ENCODE peak calls at places on chromosomes 12 and 14, in seven cellular contexts. K is SK-N-SH, J is upper lobe of left lung, Y is stomach, G is tibial nerve, B is A549, V is GM12878. Q is an unnamed sample.

GRCh38 chr14:50768693-50769092 is 62.3 kb downstream of the NIN start:
- DNase-seq in K (no peak), J (no peak), Y (no peak), G (no peak), V (no peak), B (no peak), Q (no peak)

GRCh38 chr12:47805417-47805816 is 14.3 kb downstream of the HDAC7 start:
- DNase-seq in J (no peak), G (no peak), V (no peak), K (no peak), B (no peak), Y (no peak), Q (no peak)

GRCh38 chr14:81366259-81366658 is 33.9 kb downstream of the STON2 start:
- DNase-seq in V (no peak), Y (peak; percentile 29), J (no peak), G (no peak), K (no peak), B (peak; percentile 7), Q (no peak)

GRCh38 chr14:75254901-75255300 is 23.7 kb upstream of the FOS start:
- DNase-seq in J (no peak), G (no peak), V (no peak), B (no peak), Y (no peak), K (no peak), Q (no peak)

GRCh38 chr12:116096874-116097273 is 180.6 kb downstream of the MED13L start:
- DNase-seq in J (no peak), K (no peak), Y (no peak), G (no peak), V (no peak), B (no peak), Q (no peak)

GRCh38 chr12:71782007-71782406 is 27.3 kb downstream of the RAB21 start:
- DNase-seq in Y (no peak), B (no peak), K (no peak), V (no peak), J (no peak), G (no peak), Q (no peak)

GRCh38 chr14:22780105-22780679 is 13.7 kb downstream of the OXA1L start:
- DNase-seq in J (no peak), Y (no peak), G (no peak), B (no peak), V (no peak), K (no peak), Q (no peak)

GRCh38 chr14:74140374-74140850 is 55.7 kb downstream of the LIN52 start:
- DNase-seq in G (peak; percentile 58), Y (no peak), B (no peak), K (peak; percentile 60), V (no peak), J (peak; percentile 20), Q (no peak)

GRCh38 chr12:120962487-120963054 is 15.8 kb upstream of the HNF1A start:
- DNase-seq in Y (no peak), K (no peak), V (no peak), J (no peak), B (no peak), G (no peak), Q (no peak)

GRCh38 chr12:20370001-20370381 is 1.7 kb downstream of the PDE3A start:
- DNase-seq in B (peak; percentile 6), G (no peak), J (no peak), V (no peak), K (peak; percentile 31), Y (no peak), Q (peak; percentile 52)

GRCh38 chr12:54571166-54571856 is 17.1 kb downstream of the PPP1R1A start:
- DNase-seq in V (no peak), K (no peak), Y (no peak), B (no peak), J (no peak), G (no peak), Q (no peak)

GRCh38 chr12:114241973-114242434 is 163.9 kb downstream of the TBX5 start:
- DNase-seq in V (peak; percentile 8), K (no peak), Y (no peak), G (no peak), B (no peak), J (no peak), Q (no peak)

GRCh38 chr12:104648746-104649145 is 192.0 kb downstream of the CHST11 start:
- DNase-seq in Y (no peak), B (no peak), K (peak; percentile 39), J (no peak), G (no peak), V (no peak), Q (no peak)

GRCh38 chr12:68418137-68418460 is 85.9 kb upstream of the MDM1 start:
- DNase-seq in V (no peak), Y (no peak), B (no peak), K (no peak), J (no peak), G (no peak), Q (no peak)

GRCh38 chr14:49250109-49250508 is 336.1 kb downstream of the RPS29 start:
- DNase-seq in Y (no peak), B (no peak), J (no peak), K (no peak), V (no peak), G (no peak), Q (no peak)

GRCh38 chr14:21711360-21711961 is 37.8 kb upstream of the OR4E1 start:
- DNase-seq in K (peak; percentile 34), Y (no peak), B (peak; percentile 36), G (no peak), J (no peak), V (no peak), Q (no peak)

GRCh38 chr12:77855548-77855947 is 24.9 kb downstream of the NAV3 start:
- DNase-seq in G (no peak), J (no peak), B (no peak), K (peak; percentile 1), V (no peak), Y (no peak), Q (no peak)

GRCh38 chr14:24806061-24806678 is 172.2 kb upstream of the GZMB start:
- DNase-seq in G (peak; percentile 38), V (peak; percentile 16), K (peak; percentile 34), Y (peak; percentile 85), J (no peak), B (peak; percentile 17), Q (peak; percentile 21)

GRCh38 chr12:97659117-97659880 is 196.7 kb downstream of the RMST start:
- DNase-seq in V (no peak), J (no peak), K (no peak), G (no peak), Y (no peak), B (no peak), Q (no peak)

GRCh38 chr12:54853933-54854538 is at the start of gene MUCL1:
- DNase-seq in Y (peak; percentile 69), B (peak; percentile 52), G (no peak), V (peak; percentile 28), K (peak; percentile 39), J (no peak), Q (no peak)

GRCh38 chr14:90523544-90523943 is 126.7 kb downstream of the CALM1 start:
- DNase-seq in V (no peak), J (no peak), Y (no peak), K (no peak), B (no peak), G (no peak), Q (no peak)

GRCh38 chr14:63654346-63654745 is 12.7 kb upstream of the WDR89 start:
- DNase-seq in B (no peak), Y (no peak), K (no peak), G (no peak), J (no peak), V (no peak), Q (no peak)

GRCh38 chr14:36649872-36650650 is 11.6 kb upstream of the PAX9 start:
- DNase-seq in G (no peak), J (no peak), K (no peak), Y (no peak), V (no peak), B (no peak), Q (no peak)

GRCh38 chr14:36647827-36648753 is 13.6 kb upstream of the PAX9 start:
- DNase-seq in B (peak; percentile 47), Y (no peak), K (peak; percentile 55), G (no peak), J (peak; percentile 83), V (no peak), Q (no peak)

GRCh38 chr14:36647417-36647826 is 14.2 kb upstream of the PAX9 start:
- DNase-seq in B (no peak), V (no peak), K (no peak), G (no peak), Y (no peak), J (no peak), Q (no peak)

GRCh38 chr14:36652542-36653201 is 9.0 kb upstream of the PAX9 start:
- DNase-seq in G (no peak), J (no peak), V (no peak), B (no peak), Y (no peak), K (no peak), Q (no peak)

GRCh38 chr14:36646664-36647416 is 14.8 kb upstream of the PAX9 start:
- DNase-seq in J (peak; percentile 86), Y (no peak), V (no peak), G (no peak), K (no peak), B (no peak), Q (no peak)
- H3K4me3 ChIP-seq in J (peak overlapping the region; percentile 28), Y (peak overlapping the region; percentile 31), V (no peak overlapping the region), G (peak overlapping the region; percentile 33), K (no peak overlapping the region), B (no peak overlapping the region), Q (no peak overlapping the region)

GRCh38 chr12:21773799-21774198 is 707 bp downstream of the KCNJ8 start:
- DNase-seq in B (no peak), G (no peak), J (no peak), K (peak; percentile 37), V (no peak), Y (no peak), Q (no peak)
- H3K4me1 ChIP-seq in B (no peaks in the 10 kb centered on the region), G (no peaks in the 10 kb centered on the region), J (no peaks in the 10 kb centered on the region), K (no peaks in the 10 kb centered on the region), V (no peaks in the 10 kb centered on the region), Y (peaks cover 25% of the 10 kb centered on the region), Q (no peaks in the 10 kb centered on the region)

GRCh38 chr12:12611512-12612306 is at the start of gene CREBL2:
- DNase-seq in V (peak; percentile 80), K (peak; percentile 93), Y (peak; percentile 92), G (peak; percentile 90), B (peak; percentile 93), J (peak; percentile 96), Q (peak; percentile 96)
- TF ChIP-seq EP300 in V (no peak), K (peak; percentile 29), Y (peak; percentile 67), G (peak; percentile 99), B (no peak), J (no peak), Q (peak; percentile 83)

GRCh38 chr12:34602213-34602940 is 580.1 kb downstream of the ALG10 start:
- DNase-seq in J (peak; percentile 7), V (no peak), B (no peak), Y (no peak), K (peak; percentile 0), G (no peak), Q (no peak)

GRCh38 chr12:34599530-34600513 is 577.5 kb downstream of the ALG10 start:
- DNase-seq in Y (no peak), V (no peak), G (no peak), J (peak; percentile 23), K (peak; percentile 0), B (no peak), Q (peak; percentile 3)

GRCh38 chr12:34601689-34602088 is 579.4 kb downstream of the ALG10 start:
- DNase-seq in B (no peak), Y (no peak), V (no peak), J (peak; percentile 10), G (no peak), K (peak; percentile 0), Q (no peak)

GRCh38 chr12:34598851-34599529 is 576.7 kb downstream of the ALG10 start:
- DNase-seq in B (no peak), J (peak; percentile 10), Y (peak; percentile 16), G (no peak), K (no peak), V (no peak), Q (no peak)

GRCh38 chr12:34600592-34601462 is 578.5 kb downstream of the ALG10 start:
- DNase-seq in K (peak; percentile 0), V (no peak), G (no peak), B (no peak), Y (no peak), J (peak; percentile 50), Q (no peak)
- H3K4me3 ChIP-seq in K (no peak overlapping the region), V (no peak overlapping the region), G (no peak overlapping the region), B (no peak overlapping the region), Y (no peak overlapping the region), J (no peak overlapping the region), Q (no peak overlapping the region)

Q was measured in ovary.